ENCODE peak calls at places on chromosome 19, in ten cellular contexts. F is left lung; T is cardiac muscle cell; W is psoas muscle; R is lung; Q is lower lobe of right lung; A is PC-3; L is CD4-positive, alpha-beta T cell; M is GM23338; H is RWPE1. U is an unnamed sample.

GRCh38 chr19:51703655-51704515 is 10.8 kb downstream of the SPACA6 start:
- DNase-seq in R (peak; percentile 97), M (peak; percentile 98), T (peak; percentile 97), H (peak; percentile 94), W (peak; percentile 97), Q (peak; percentile 99), F (peak; percentile 97), L (peak; percentile 98), A (peak; percentile 94), U (peak; percentile 96)

GRCh38 chr19:34336781-34337271 is 28.2 kb upstream of the GPI start:
- DNase-seq in R (no peak), Q (no peak), T (peak; percentile 58), A (peak; percentile 32), F (no peak), L (peak; percentile 29), W (no peak), H (peak; percentile 30), M (peak; percentile 76), U (no peak)

GRCh38 chr19:32330149-32330548 is 15.3 kb upstream of the ZNF507 start:
- DNase-seq in T (no peak), F (no peak), R (no peak), W (no peak), M (no peak), Q (no peak), A (no peak), L (no peak), H (no peak), U (no peak)

GRCh38 chr19:35911790-35912189 is 3.7 kb upstream of the TYROBP start:
- DNase-seq in A (peak; percentile 81), F (peak; percentile 65), L (no peak), R (peak; percentile 57), H (peak; percentile 50), M (no peak), T (no peak), W (no peak), Q (peak; percentile 58), U (peak; percentile 88)

GRCh38 chr19:33301011-33301899 is 1.1 kb downstream of the CEBPA start:
- DNase-seq in W (peak; percentile 75), Q (no peak), T (peak; percentile 14), R (peak; percentile 38), H (no peak), M (peak; percentile 63), L (no peak), F (no peak), A (no peak), U (no peak)

GRCh38 chr19:56750658-56751057 is 79.1 kb upstream of the ZNF835 start:
- DNase-seq in H (no peak), L (no peak), W (no peak), R (no peak), A (no peak), M (no peak), Q (no peak), T (no peak), F (no peak), U (no peak)

GRCh38 chr19:58581227-58582141 is 8.3 kb upstream of the MZF1 start:
- DNase-seq in W (peak; percentile 93), L (peak; percentile 87), T (peak; percentile 90), A (peak; percentile 85), H (no peak), Q (peak; percentile 92), M (peak; percentile 96), R (peak; percentile 89), F (peak; percentile 89), U (peak; percentile 81)

GRCh38 chr19:35509018-35509652 is 4.3 kb downstream of the DMKN start:
- DNase-seq in T (no peak), H (peak; percentile 82), W (no peak), A (peak; percentile 67), L (peak; percentile 15), Q (peak; percentile 84), F (peak; percentile 75), M (peak; percentile 78), R (peak; percentile 77), U (peak; percentile 79)

GRCh38 chr19:7554990-7555864 is 19.7 kb downstream of the PNPLA6 start:
- DNase-seq in Q (peak; percentile 61), R (no peak), W (peak; percentile 53), F (no peak), H (peak; percentile 63), L (no peak), T (no peak), M (peak; percentile 94), A (no peak), U (peak; percentile 77)

GRCh38 chr19:27746691-27747380 is 1466.1 kb downstream of the UQCRFS1 start:
- DNase-seq in A (peak; percentile 12), Q (no peak), L (no peak), T (peak; percentile 10), R (peak; percentile 20), F (no peak), W (peak; percentile 57), H (no peak), M (peak; percentile 77), U (peak; percentile 7)

GRCh38 chr19:1616875-1617274 is 11.6 kb upstream of the UQCR11 start:
- DNase-seq in Q (no peak), R (no peak), H (no peak), T (no peak), A (no peak), W (no peak), F (no peak), L (no peak), M (no peak), U (no peak)

DNA sequence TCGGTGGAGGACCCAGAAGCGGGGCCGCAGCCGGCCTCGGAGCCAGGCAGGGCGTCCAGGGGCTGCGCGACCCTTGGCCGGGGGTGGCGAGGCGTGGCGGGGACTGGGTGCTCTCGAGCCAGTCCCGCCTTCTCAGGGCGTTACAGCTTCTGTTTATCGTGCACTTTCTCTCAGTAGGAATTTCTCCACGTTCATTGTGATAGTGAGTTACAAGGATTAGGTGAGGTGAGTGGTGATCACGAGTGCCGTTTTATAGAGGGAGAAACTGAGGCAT is 589 bp downstream of the AP1M1 start:
- DNase-seq in L (no peak), A (no peak), F (no peak), T (no peak), M (no peak), Q (no peak), W (no peak), R (no peak), H (peak; percentile 12), U (no peak)
- H3K27ac ChIP-seq in L (peak overlapping the region; percentile 81), A (peak overlapping the region; percentile 88), F (peak overlapping the region; percentile 61), T (no peak overlapping the region), M (no peak overlapping the region), Q (peak overlapping the region; percentile 81), W (peak overlapping the region; percentile 89), R (peak overlapping the region; percentile 91), H (peak overlapping the region; percentile 81), U (no peak overlapping the region)

GRCh38 chr19:55256562-55257460 is 2.0 kb downstream of the PPP6R1 start:
- DNase-seq in F (no peak), W (peak; percentile 19), Q (no peak), R (no peak), H (no peak), M (no peak), A (peak; percentile 8), L (no peak), T (no peak), U (no peak)
- H3K27ac ChIP-seq in F (no peak overlapping the region), W (no peak overlapping the region), Q (peak overlapping the region; percentile 89), R (no peak overlapping the region), H (peak overlapping the region; percentile 99), M (no peak overlapping the region), A (peak overlapping the region; percentile 95), L (peak overlapping the region; percentile 91), T (no peak overlapping the region), U (no peak overlapping the region)

DNA sequence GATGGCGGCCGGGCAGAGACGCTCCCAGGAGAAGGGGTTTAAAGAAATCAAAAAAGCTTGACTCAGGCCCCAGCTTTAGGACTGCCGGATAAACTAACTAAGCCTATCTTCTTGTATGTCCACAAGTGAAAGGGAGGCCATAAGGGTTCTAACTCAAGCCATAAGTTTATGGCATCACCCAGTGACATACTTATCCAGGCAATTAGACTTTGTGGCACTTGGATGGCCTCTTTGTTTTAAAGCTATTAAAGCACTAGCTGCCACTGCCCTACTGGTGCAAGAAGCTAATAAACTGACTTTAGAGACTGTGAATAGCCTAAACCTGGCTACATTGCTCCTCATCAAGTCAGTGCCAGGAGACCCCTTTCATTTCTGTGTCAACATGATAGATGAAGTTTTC is 102.1 kb downstream of the ZNF429 start:
- DNase-seq in T (no peak), F (no peak), H (no peak), Q (no peak), M (no peak), W (no peak), A (no peak), R (no peak), L (no peak), U (no peak)
- H3K27ac ChIP-seq in T (no peak overlapping the region), F (no peak overlapping the region), H (no peak overlapping the region), Q (no peak overlapping the region), M (no peak overlapping the region), W (no peak overlapping the region), A (no peak overlapping the region), R (no peak overlapping the region), L (no peak overlapping the region), U (peak overlapping the region; percentile 4)

GRCh38 chr19:41595258-41595889 is 19.4 kb downstream of the CEACAM21 start:
- DNase-seq in W (peak; percentile 61), A (peak; percentile 81), Q (no peak), L (peak; percentile 49), T (peak; percentile 88), F (no peak), H (peak; percentile 77), R (peak; percentile 59), M (peak; percentile 82), U (peak; percentile 64)

GRCh38 chr19:41595890-41596280 is 19.9 kb downstream of the CEACAM21 start:
- DNase-seq in A (no peak), H (no peak), W (no peak), Q (no peak), R (no peak), L (no peak), F (no peak), T (no peak), M (no peak), U (no peak)

GRCh38 chr19:41601771-41602170 is 25.1 kb downstream of the CEACAM4 start:
- DNase-seq in M (no peak), L (no peak), Q (no peak), R (no peak), A (no peak), T (no peak), W (no peak), H (no peak), F (no peak), U (no peak)

GRCh38 chr19:41597600-41598041 is 21.7 kb downstream of the CEACAM21 start:
- DNase-seq in H (peak; percentile 79), F (peak; percentile 59), T (peak; percentile 76), M (peak; percentile 87), W (no peak), A (peak; percentile 75), R (peak; percentile 70), L (peak; percentile 65), Q (peak; percentile 71), U (peak; percentile 43)

DNA sequence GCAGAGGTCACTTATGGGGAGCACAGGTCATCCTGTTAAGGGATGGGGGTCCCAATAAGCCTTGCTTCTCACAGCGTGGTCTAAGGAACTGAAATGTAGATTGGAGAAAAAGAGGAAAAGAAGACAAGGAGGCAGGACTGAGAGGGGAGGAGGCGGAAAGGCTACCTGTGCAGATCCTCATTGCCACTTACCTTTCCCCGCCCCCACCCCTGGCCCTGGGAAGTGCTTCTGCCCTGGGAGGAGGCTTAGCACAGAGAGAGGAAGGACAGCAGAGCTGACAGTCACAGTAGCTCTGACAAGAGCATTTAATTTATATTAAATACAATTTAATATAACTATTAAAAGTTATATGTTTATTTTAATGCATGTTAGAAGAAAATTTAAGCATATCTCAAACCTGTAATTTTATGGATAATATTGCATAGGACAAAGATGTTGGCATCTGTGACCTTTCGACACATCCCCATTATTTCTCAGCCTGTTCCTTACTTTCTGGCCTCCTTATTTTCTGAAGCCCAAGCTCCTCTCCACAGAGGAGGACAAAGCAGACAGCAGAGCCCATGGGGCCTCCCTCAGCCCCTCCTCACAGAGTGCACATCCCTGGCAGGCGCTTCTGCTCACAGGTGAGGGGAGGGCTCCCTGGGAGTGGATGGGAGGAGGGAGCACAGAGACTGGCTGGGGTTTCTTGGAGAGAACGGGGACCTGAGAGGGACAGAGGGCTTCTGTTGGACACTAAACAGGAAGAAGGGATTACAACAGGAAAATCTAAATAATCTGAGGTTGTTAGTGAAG is 23.4 kb downstream of the CEACAM21 start:
- DNase-seq in W (no peak), H (no peak), A (no peak), F (no peak), Q (no peak), T (no peak), M (peak; percentile 60), R (no peak), L (no peak), U (no peak)
- H3K27ac ChIP-seq in W (no peak overlapping the region), H (no peak overlapping the region), A (no peak overlapping the region), F (no peak overlapping the region), Q (no peak overlapping the region), T (no peak overlapping the region), M (no peak overlapping the region), R (no peak overlapping the region), L (no peak overlapping the region), U (no peak overlapping the region)